ENCODE peak calls at places on chromosomes 12 and 14, in four cellular contexts. G, R, H and D are unnamed samples.

GRCh38 chr12:6927379-6927991 is at the start of gene ATN1:
- DNase-seq in G (peak), R (no peak), H (peak), D (no peak)

GRCh38 chr14:92448786-92449185 is 64.8 kb upstream of the RIN3 start:
- DNase-seq in G (no peak), R (no peak), H (no peak), D (no peak)

GRCh38 chr12:905273-906076 is 44.0 kb downstream of the RAD52 start:
- DNase-seq in G (no peak), R (no peak), H (no peak), D (no peak)

GRCh38 chr12:9184276-9184675 is 23.9 kb downstream of the PZP start:
- DNase-seq in G (no peak), R (no peak), H (no peak), D (no peak)

GRCh38 chr12:54984602-54985376 is at the start of gene TESPA1:
- DNase-seq in G (no peak), R (peak), H (peak), D (peak)

GRCh38 chr14:95432152-95433093 is 84.0 kb downstream of the SYNE3 start:
- DNase-seq in G (peak), R (no peak), H (no peak), D (no peak)

GRCh38 chr12:89566615-89567014 is 40.8 kb upstream of the POC1B start:
- DNase-seq in G (no peak), R (no peak), H (no peak), D (no peak)

GRCh38 chr12:23757541-23757962 is 191.9 kb downstream of the SOX5 start:
- DNase-seq in G (no peak), R (no peak), H (no peak), D (no peak)

GRCh38 chr12:105978686-105979085 is 160.1 kb downstream of the NUAK1 start:
- DNase-seq in G (no peak), R (no peak), H (no peak), D (no peak)

GRCh38 chr12:129245769-129246168 is 392.5 kb downstream of the GLT1D1 start:
- DNase-seq in G (no peak), R (no peak), H (no peak), D (no peak)

GRCh38 chr14:69259531-69260245 is at the start of gene GALNT16:
- DNase-seq in G (no peak), R (no peak), H (no peak), D (no peak)

GRCh38 chr14:104431929-104432541 is 147.5 kb upstream of the C14orf180 start:
- DNase-seq in G (no peak), R (no peak), H (no peak), D (no peak)

GRCh38 chr12:15662303-15662980 is 126.7 kb downstream of the EPS8 start:
- DNase-seq in G (peak), R (no peak), H (no peak), D (no peak)

GRCh38 chr14:54786191-54786755 is 116.4 kb downstream of the GCH1 start:
- DNase-seq in G (no peak), R (no peak), H (no peak), D (no peak)

GRCh38 chr12:91529829-91530228 is 347.2 kb upstream of the DCN start:
- DNase-seq in G (peak), R (no peak), H (no peak), D (no peak)

GRCh38 chr12:26130728-26131127 is 5.9 kb upstream of the BHLHE41 start:
- DNase-seq in G (no peak), R (no peak), H (no peak), D (no peak)

GRCh38 chr14:73100334-73100733 is 36.0 kb upstream of the PSEN1 start:
- DNase-seq in G (no peak), R (no peak), H (no peak), D (no peak)

GRCh38 chr12:9776795-9777194 is 16.1 kb upstream of the CD69 start:
- DNase-seq in G (peak), R (no peak), H (no peak), D (no peak)

GRCh38 chr12:78898416-78898815 is 33.8 kb downstream of the SYT1 start:
- DNase-seq in G (no peak), R (no peak), H (no peak), D (no peak)

GRCh38 chr12:32586390-32586789 is 92.7 kb upstream of the DNM1L start:
- DNase-seq in G (peak), R (no peak), H (no peak), D (no peak)

GRCh38 chr12:26953447-26953846 is 15.2 kb downstream of the FGFR1OP2 start:
- DNase-seq in G (no peak), R (no peak), H (no peak), D (no peak)

GRCh38 chr14:67674139-67674479 is 323 bp downstream of the VTI1B start:
- DNase-seq in G (peak), R (peak), H (peak), D (peak)

GRCh38 chr14:68593806-68594536 is 198.9 kb downstream of the ZFP36L1 start:
- DNase-seq in G (no peak), R (no peak), H (no peak), D (peak)

GRCh38 chr12:67698711-67699603 is 50.4 kb downstream of the DYRK2 start:
- DNase-seq in G (peak), R (peak), H (peak), D (peak)

GRCh38 chr14:101965145-101965531 is 765 bp downstream of the DYNC1H1 start:
- DNase-seq in G (peak), R (peak), H (peak), D (peak)

GRCh38 chr12:92551853-92552397 is 150.9 kb upstream of the PLEKHG7 start:
- DNase-seq in G (peak), R (peak), H (no peak), D (peak)

GRCh38 chr12:104720346-104721064 is 237.6 kb downstream of the SLC41A2 start:
- DNase-seq in G (no peak), R (no peak), H (peak), D (peak)